ENCODE peak calls at places on chromosome 10, in nine cellular contexts. C, Q, X, N, G, R, A, J and B are unnamed samples.

GRCh38 chr10:71771821-71772617 is 1.3 kb downstream of the VSIR start:
- DNase-seq in C (peak; percentile 94), Q (peak; percentile 78), X (no peak), N (peak; percentile 50), G (peak; percentile 66), R (peak; percentile 30), A (peak; percentile 90), J (peak; percentile 48), B (no peak)

GRCh38 chr10:117226813-117227451 is 14.0 kb upstream of the SLC18A2 start:
- DNase-seq in C (peak; percentile 81), Q (peak; percentile 38), X (no peak), N (peak; percentile 40), G (no peak), R (no peak), A (no peak), J (peak; percentile 59), B (peak; percentile 53)

GRCh38 chr10:15393417-15393816 is 22.3 kb upstream of the FAM171A1 start:
- DNase-seq in C (no peak), Q (no peak), X (no peak), N (no peak), G (no peak), R (no peak), A (no peak), J (no peak), B (no peak)

GRCh38 chr10:69744971-69745370 is 56.7 kb upstream of the COL13A1 start:
- DNase-seq in C (no peak), Q (peak; percentile 44), X (no peak), N (no peak), G (no peak), R (no peak), A (no peak), J (no peak), B (no peak)

GRCh38 chr10:127012769-127013152 is 107.5 kb downstream of the DOCK1 start:
- DNase-seq in C (peak; percentile 21), Q (peak; percentile 87), X (no peak), N (peak; percentile 8), G (no peak), R (no peak), A (no peak), J (peak; percentile 98), B (peak; percentile 39)

GRCh38 chr10:42975558-42976352 is 101.1 kb upstream of the RET start:
- DNase-seq in C (no peak), Q (no peak), X (peak; percentile 7), N (no peak), G (no peak), R (peak; percentile 2), A (no peak), J (peak; percentile 4), B (no peak)

GRCh38 chr10:105017116-105017515 is 376.0 kb downstream of the SORCS3 start:
- DNase-seq in C (peak; percentile 2), Q (peak; percentile 83), X (no peak), N (no peak), G (no peak), R (no peak), A (no peak), J (no peak), B (no peak)

GRCh38 chr10:3091346-3091787 is 24.0 kb downstream of the PFKP start:
- DNase-seq in C (peak; percentile 89), Q (peak; percentile 98), X (no peak), N (no peak), G (peak; percentile 94), R (no peak), A (no peak), J (no peak), B (no peak)

DNA sequence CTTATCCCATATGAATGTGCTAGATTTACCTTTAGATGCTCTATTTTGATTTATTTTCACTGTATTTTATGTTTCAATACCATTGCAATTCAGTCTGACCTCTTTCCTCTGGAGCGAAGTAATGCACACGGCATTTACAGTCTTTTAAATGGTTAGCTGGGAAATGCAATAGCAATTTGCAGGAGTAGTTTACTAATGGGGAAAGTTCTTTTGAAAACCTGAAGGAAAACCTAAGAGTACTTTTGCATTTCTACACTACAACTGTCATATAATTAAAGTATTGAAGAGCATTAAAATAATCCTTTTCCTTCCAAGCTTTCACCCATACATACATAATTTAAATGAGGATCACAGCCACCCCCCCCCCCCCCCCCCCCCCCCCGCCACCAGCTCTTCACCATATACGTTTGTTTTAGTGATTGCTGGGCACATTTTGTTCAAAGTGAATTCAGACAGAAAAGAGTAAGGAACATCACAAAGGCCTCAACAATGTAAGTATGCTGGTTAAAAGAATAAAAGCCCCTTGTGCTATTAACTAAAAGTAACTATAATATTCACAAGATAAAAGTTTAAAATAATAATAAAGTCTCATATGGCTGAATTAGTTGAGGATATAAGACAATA is 3.5 kb downstream of the SKIDA1 start:
- DNase-seq in C (no peak), Q (no peak), X (no peak), N (no peak), G (no peak), R (no peak), A (no peak), J (no peak), B (no peak)
- H3K4me1 ChIP-seq in C (peaks cover 27% of the 10 kb centered on the region), Q (peaks cover 30% of the 10 kb centered on the region), X (peaks cover 46% of the 10 kb centered on the region), N (peaks cover 26% of the 10 kb centered on the region), G (peaks cover 3% of the 10 kb centered on the region), R (peaks cover 45% of the 10 kb centered on the region), A (peaks cover 4% of the 10 kb centered on the region), J (peaks cover 18% of the 10 kb centered on the region), B (peaks cover 9% of the 10 kb centered on the region)

GRCh38 chr10:119319161-119319919 is 112.0 kb downstream of the GRK5 start:
- DNase-seq in C (no peak), Q (no peak), X (no peak), N (no peak), G (no peak), R (no peak), A (no peak), J (no peak), B (peak; percentile 37)

GRCh38 chr10:119319920-119320258 is 112.5 kb downstream of the GRK5 start:
- DNase-seq in C (no peak), Q (no peak), X (no peak), N (no peak), G (no peak), R (no peak), A (no peak), J (no peak), B (no peak)

GRCh38 chr10:119316729-119317097 is 109.3 kb downstream of the GRK5 start:
- DNase-seq in C (peak; percentile 89), Q (peak; percentile 63), X (no peak), N (no peak), G (peak; percentile 92), R (no peak), A (no peak), J (no peak), B (peak; percentile 69)

GRCh38 chr10:119320981-119321380 is 113.6 kb downstream of the GRK5 start:
- DNase-seq in C (no peak), Q (no peak), X (no peak), N (no peak), G (peak; percentile 77), R (no peak), A (no peak), J (no peak), B (no peak)

DNA sequence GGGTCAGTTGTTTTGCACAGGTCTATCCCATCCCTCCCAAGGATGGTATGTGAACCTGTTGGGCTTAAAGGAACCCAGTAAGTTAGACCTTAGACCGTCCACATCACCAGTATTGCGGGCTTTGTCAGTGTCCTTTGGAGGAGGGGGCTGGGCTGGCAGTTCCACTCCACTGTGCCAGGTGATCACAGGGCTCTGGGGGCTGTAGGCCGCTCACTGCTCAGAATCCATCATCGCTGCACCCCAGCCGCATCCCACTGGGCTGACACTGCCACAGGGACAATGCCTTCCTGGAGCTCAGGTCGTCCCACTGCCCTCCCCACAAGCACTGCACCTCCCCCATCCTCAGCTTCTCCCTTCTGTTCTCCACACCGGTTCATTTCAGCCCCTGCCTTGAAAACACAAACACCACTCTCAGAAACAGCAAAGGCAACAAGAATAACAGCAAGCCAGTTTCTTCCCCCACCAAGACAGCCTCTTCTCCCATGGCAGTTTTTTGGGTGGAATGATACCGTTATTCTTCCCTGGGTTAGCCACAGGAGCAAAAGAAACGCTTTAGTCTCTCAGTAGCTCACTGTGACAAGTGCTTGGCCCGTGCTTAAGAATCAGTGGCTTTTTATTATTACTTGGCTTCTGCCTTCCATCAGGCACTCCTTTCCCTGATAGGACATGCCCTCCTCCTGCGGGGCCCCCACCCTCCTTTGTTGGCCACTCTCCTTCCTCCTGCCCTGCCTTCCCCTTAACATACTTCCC is 111.2 kb downstream of the GRK5 start:
- DNase-seq in C (no peak), Q (no peak), X (no peak), N (no peak), G (no peak), R (no peak), A (no peak), J (no peak), B (no peak)
- H3K4me1 ChIP-seq in C (peaks cover 38% of the 10 kb centered on the region), Q (peaks cover 33% of the 10 kb centered on the region), X (peaks cover 1% of the 10 kb centered on the region), N (no peaks in the 10 kb centered on the region), G (peaks cover 56% of the 10 kb centered on the region), R (peaks cover 23% of the 10 kb centered on the region), A (peaks cover 17% of the 10 kb centered on the region), J (no peaks in the 10 kb centered on the region), B (peaks cover 61% of the 10 kb centered on the region)

GRCh38 chr10:17053061-17053460 is 76.5 kb downstream of the CUBN start:
- DNase-seq in C (no peak), Q (no peak), X (no peak), N (no peak), G (no peak), R (no peak), A (no peak), J (no peak), B (no peak)
- H3K4me1 ChIP-seq in C (peaks cover 10% of the 10 kb centered on the region), Q (peaks cover 7% of the 10 kb centered on the region), X (no peaks in the 10 kb centered on the region), N (no peaks in the 10 kb centered on the region), G (peaks cover 6% of the 10 kb centered on the region), R (no peaks in the 10 kb centered on the region), A (no peaks in the 10 kb centered on the region), J (no peaks in the 10 kb centered on the region), B (no peaks in the 10 kb centered on the region)

GRCh38 chr10:106771132-106771531 is 393.4 kb downstream of the SORCS1 start:
- DNase-seq in C (no peak), Q (no peak), X (no peak), N (no peak), G (no peak), R (no peak), A (no peak), J (no peak), B (no peak)
- H3K4me1 ChIP-seq in C (no peaks in the 10 kb centered on the region), Q (no peaks in the 10 kb centered on the region), X (no peaks in the 10 kb centered on the region), N (no peaks in the 10 kb centered on the region), G (no peaks in the 10 kb centered on the region), R (no peaks in the 10 kb centered on the region), A (no peaks in the 10 kb centered on the region), J (no peaks in the 10 kb centered on the region), B (no peaks in the 10 kb centered on the region)

GRCh38 chr10:124151466-124152095 is 58.2 kb upstream of the CHST15 start:
- DNase-seq in C (no peak), Q (no peak), X (no peak), N (no peak), G (no peak), R (no peak), A (no peak), J (no peak), B (no peak)

GRCh38 chr10:124150807-124151417 is 57.5 kb upstream of the CHST15 start:
- DNase-seq in C (no peak), Q (no peak), X (no peak), N (no peak), G (no peak), R (no peak), A (no peak), J (no peak), B (no peak)

GRCh38 chr10:124149143-124149542 is 55.7 kb upstream of the CHST15 start:
- DNase-seq in C (no peak), Q (no peak), X (no peak), N (no peak), G (no peak), R (no peak), A (no peak), J (no peak), B (no peak)

GRCh38 chr10:124149681-124150080 is 56.3 kb upstream of the CHST15 start:
- DNase-seq in C (no peak), Q (no peak), X (peak; percentile 73), N (no peak), G (no peak), R (no peak), A (no peak), J (no peak), B (peak; percentile 29)

GRCh38 chr10:124150189-124150806 is 56.9 kb upstream of the CHST15 start:
- DNase-seq in C (no peak), Q (no peak), X (no peak), N (no peak), G (no peak), R (no peak), A (no peak), J (no peak), B (no peak)
- H3K4me1 ChIP-seq in C (peaks cover 15% of the 10 kb centered on the region), Q (peaks cover 29% of the 10 kb centered on the region), X (peaks cover 85% of the 10 kb centered on the region), N (peaks cover 1% of the 10 kb centered on the region), G (peaks cover 4% of the 10 kb centered on the region), R (peaks cover 16% of the 10 kb centered on the region), A (peaks cover 14% of the 10 kb centered on the region), J (peaks cover 20% of the 10 kb centered on the region), B (peaks cover 23% of the 10 kb centered on the region)